ENCODE peak calls at places on chromosome 7, in six cellular contexts. One of them, this sample, is unnamed.

GRCh38 chr7:95095259-95096122 is 188.1 kb downstream of the PPP1R9A start:
- DNase-seq in GM12878: no peak
- DNase-seq in SK-N-SH: no peak
- DNase-seq in HepG2: no peak
- DNase-seq in H1: no peak
- DNase-seq in K562: no peak
- DNase-seq in this sample: no peak

GRCh38 chr7:16345979-16346958 is 75.1 kb downstream of the CRPPA start:
- DNase-seq in GM12878: no peak
- DNase-seq in SK-N-SH: no peak
- DNase-seq in HepG2: no peak
- DNase-seq in H1: no peak
- DNase-seq in K562: no peak
- DNase-seq in this sample: no peak

GRCh38 chr7:132276986-132277716 is 299.1 kb downstream of the PLXNA4 start:
- DNase-seq in GM12878: no peak
- DNase-seq in SK-N-SH: no peak
- DNase-seq in HepG2: no peak
- DNase-seq in H1: no peak
- DNase-seq in K562: no peak
- DNase-seq in this sample: peak; percentile 77

GRCh38 chr7:104267701-104268368 is 60.0 kb upstream of the ORC5 start:
- DNase-seq in GM12878: no peak
- DNase-seq in SK-N-SH: peak; percentile 36
- DNase-seq in HepG2: peak; percentile 4
- DNase-seq in H1: no peak
- DNase-seq in K562: no peak
- DNase-seq in this sample: peak; percentile 4

GRCh38 chr7:39085590-39086049 is 107.9 kb downstream of the POU6F2 start:
- DNase-seq in GM12878: no peak
- DNase-seq in SK-N-SH: no peak
- DNase-seq in HepG2: no peak
- DNase-seq in H1: no peak
- DNase-seq in K562: no peak
- DNase-seq in this sample: no peak

GRCh38 chr7:121576148-121576921 is 180.2 kb upstream of the FAM3C start:
- DNase-seq in GM12878: no peak
- DNase-seq in SK-N-SH: no peak
- DNase-seq in HepG2: no peak
- DNase-seq in H1: no peak
- DNase-seq in K562: no peak
- DNase-seq in this sample: no peak

GRCh38 chr7:124429923-124430322 is 335.7 kb downstream of the GPR37 start:
- DNase-seq in GM12878: no peak
- DNase-seq in SK-N-SH: no peak
- DNase-seq in HepG2: no peak
- DNase-seq in H1: no peak
- DNase-seq in K562: no peak
- DNase-seq in this sample: no peak

GRCh38 chr7:924541-925231 is 29.8 kb downstream of the ADAP1 start:
- DNase-seq in GM12878: no peak
- DNase-seq in SK-N-SH: no peak
- DNase-seq in HepG2: no peak
- DNase-seq in H1: no peak
- DNase-seq in K562: no peak
- DNase-seq in this sample: no peak

GRCh38 chr7:55641811-55642210 is 69.5 kb upstream of the VOPP1 start:
- DNase-seq in GM12878: peak; percentile 33
- DNase-seq in SK-N-SH: no peak
- DNase-seq in HepG2: no peak
- DNase-seq in H1: no peak
- DNase-seq in K562: no peak
- DNase-seq in this sample: no peak

GRCh38 chr7:151351967-151352366 is 10.4 kb downstream of the NUB1 start:
- DNase-seq in GM12878: no peak
- DNase-seq in SK-N-SH: no peak
- DNase-seq in HepG2: no peak
- DNase-seq in H1: no peak
- DNase-seq in K562: no peak
- DNase-seq in this sample: no peak

GRCh38 chr7:126529833-126530232 is 722.9 kb downstream of the GRM8 start:
- DNase-seq in GM12878: no peak
- DNase-seq in SK-N-SH: no peak
- DNase-seq in HepG2: no peak
- DNase-seq in H1: no peak
- DNase-seq in K562: no peak
- DNase-seq in this sample: no peak

GRCh38 chr7:74380720-74381119 is 73.0 kb upstream of the GTF2IRD1 start:
- DNase-seq in GM12878: no peak
- DNase-seq in SK-N-SH: no peak
- DNase-seq in HepG2: peak; percentile 25
- DNase-seq in H1: no peak
- DNase-seq in K562: no peak
- DNase-seq in this sample: no peak

GRCh38 chr7:32616625-32617024 is 121.3 kb downstream of the AVL9 start:
- DNase-seq in GM12878: no peak
- DNase-seq in SK-N-SH: no peak
- DNase-seq in HepG2: no peak
- DNase-seq in H1: no peak
- DNase-seq in K562: peak; percentile 37
- DNase-seq in this sample: peak; percentile 22

GRCh38 chr7:90999989-91000979 is 263.9 kb upstream of the FZD1 start:
- DNase-seq in GM12878: no peak
- DNase-seq in SK-N-SH: no peak
- DNase-seq in HepG2: no peak
- DNase-seq in H1: no peak
- DNase-seq in K562: no peak
- DNase-seq in this sample: no peak

DNA sequence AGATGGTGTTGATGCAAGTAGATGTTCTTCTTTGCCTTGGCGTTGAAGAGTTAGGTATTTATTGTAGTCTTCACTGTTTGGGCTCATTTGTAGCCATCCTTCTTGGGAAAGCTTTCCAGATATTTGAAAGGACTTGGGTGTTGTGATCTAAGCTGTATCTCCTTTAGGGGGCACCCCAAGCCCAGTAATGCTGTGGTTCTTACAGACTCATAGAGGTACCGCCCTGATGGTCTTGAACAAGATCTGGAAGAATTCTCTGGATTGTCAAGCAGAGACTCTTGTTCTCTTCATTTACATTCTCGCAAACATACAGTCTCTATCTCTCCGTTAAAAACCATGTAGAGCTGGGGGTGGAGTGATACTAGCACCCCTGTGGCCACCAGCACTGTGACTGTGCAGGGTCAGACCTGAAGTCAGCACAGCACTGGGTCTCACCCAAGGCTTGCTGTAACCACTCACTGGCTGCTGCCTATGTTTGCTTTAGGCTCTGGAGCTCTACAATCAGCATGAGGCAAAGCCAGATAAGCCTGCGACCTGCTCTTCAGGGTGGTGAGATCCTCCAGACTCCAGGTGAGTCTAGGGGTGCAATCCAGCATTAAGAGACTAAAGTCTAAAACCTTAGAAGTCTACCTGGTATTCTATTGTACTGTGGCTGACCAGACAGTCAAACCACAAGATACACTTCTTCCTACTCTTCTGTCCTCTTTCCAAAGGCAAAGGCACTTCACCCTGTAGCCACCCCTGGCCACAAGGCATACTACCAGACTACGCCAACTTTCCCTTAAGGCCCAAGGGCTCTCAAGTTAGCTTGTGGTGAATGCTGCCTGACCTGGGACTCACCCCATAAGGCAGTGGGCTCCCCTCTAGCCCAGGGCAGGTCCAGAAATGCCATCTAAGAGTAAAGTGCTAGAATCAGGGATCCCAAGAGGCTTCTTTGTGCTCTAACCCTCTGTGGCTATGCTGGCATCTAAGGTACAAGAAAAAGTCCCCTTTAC is 209.7 kb upstream of the TMEM196 start:
- DNase-seq in GM12878: peak; percentile 38
- DNase-seq in SK-N-SH: no peak
- DNase-seq in HepG2: peak; percentile 6
- DNase-seq in H1: peak; percentile 65
- DNase-seq in K562: no peak
- DNase-seq in this sample: peak; percentile 69
- TF ChIP-seq CHD2 in GM12878: no peak
- TF ChIP-seq CHD2 in SK-N-SH: no peak
- TF ChIP-seq CHD2 in HepG2: no peak
- TF ChIP-seq CHD2 in H1: no peak
- TF ChIP-seq CHD2 in K562: no peak
- TF ChIP-seq CHD2 in this sample: no peak

GRCh38 chr7:24981544-24981951 is 1.6 kb upstream of the OSBPL3 start:
- DNase-seq in GM12878: no peak
- DNase-seq in SK-N-SH: peak; percentile 70
- DNase-seq in HepG2: no peak
- DNase-seq in H1: peak; percentile 56
- DNase-seq in K562: no peak
- DNase-seq in this sample: peak; percentile 19

GRCh38 chr7:24980695-24981543 is 941 bp upstream of the OSBPL3 start:
- DNase-seq in GM12878: no peak
- DNase-seq in SK-N-SH: no peak
- DNase-seq in HepG2: no peak
- DNase-seq in H1: peak; percentile 50
- DNase-seq in K562: no peak
- DNase-seq in this sample: peak; percentile 34

GRCh38 chr7:24979863-24980694 is at the start of gene OSBPL3:
- DNase-seq in GM12878: peak; percentile 78
- DNase-seq in SK-N-SH: peak; percentile 100
- DNase-seq in HepG2: peak; percentile 91
- DNase-seq in H1: peak; percentile 98
- DNase-seq in K562: peak; percentile 99
- DNase-seq in this sample: peak; percentile 94

GRCh38 chr7:24979470-24979862 is 512 bp downstream of the OSBPL3 start:
- DNase-seq in GM12878: no peak
- DNase-seq in SK-N-SH: peak; percentile 86
- DNase-seq in HepG2: peak; percentile 47
- DNase-seq in H1: peak; percentile 82
- DNase-seq in K562: peak; percentile 68
- DNase-seq in this sample: peak; percentile 63

DNA sequence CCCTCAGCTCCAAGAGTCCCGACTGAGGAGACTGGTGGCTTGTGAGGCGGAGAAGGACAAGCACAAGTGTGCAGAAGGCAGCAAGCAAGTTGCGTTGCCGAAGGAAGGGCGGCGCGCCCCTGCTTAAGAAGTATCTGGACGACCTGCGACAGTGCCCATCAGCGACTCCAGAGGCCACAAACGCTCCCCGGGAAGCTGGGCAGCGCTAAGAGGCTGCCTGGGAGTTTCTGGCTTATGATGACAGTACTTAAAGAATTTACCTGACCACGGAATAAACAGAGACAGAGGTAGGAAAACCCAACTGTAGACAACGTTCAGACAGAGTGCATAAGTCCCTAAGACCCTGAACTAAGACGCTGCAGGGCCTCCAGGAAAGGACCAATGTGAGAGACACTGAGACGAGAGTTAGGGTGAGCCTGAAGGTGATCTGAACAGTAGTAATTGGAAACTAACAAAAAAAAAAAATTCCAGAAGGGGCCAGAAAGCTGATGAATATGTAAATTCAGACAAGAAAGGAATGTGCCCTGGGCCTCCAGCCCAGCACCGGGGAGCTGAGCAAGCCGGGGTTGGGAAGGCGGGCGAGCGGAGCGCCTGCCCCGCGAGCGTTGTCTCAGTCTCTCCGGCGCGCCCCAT is 1.0 kb downstream of the OSBPL3 start:
- DNase-seq in GM12878: no peak
- DNase-seq in SK-N-SH: no peak
- DNase-seq in HepG2: no peak
- DNase-seq in H1: peak; percentile 56
- DNase-seq in K562: no peak
- DNase-seq in this sample: no peak
- TF ChIP-seq CHD2 in GM12878: no peak
- TF ChIP-seq CHD2 in SK-N-SH: no peak
- TF ChIP-seq CHD2 in HepG2: no peak
- TF ChIP-seq CHD2 in H1: no peak
- TF ChIP-seq CHD2 in K562: no peak
- TF ChIP-seq CHD2 in this sample: no peak

DNA sequence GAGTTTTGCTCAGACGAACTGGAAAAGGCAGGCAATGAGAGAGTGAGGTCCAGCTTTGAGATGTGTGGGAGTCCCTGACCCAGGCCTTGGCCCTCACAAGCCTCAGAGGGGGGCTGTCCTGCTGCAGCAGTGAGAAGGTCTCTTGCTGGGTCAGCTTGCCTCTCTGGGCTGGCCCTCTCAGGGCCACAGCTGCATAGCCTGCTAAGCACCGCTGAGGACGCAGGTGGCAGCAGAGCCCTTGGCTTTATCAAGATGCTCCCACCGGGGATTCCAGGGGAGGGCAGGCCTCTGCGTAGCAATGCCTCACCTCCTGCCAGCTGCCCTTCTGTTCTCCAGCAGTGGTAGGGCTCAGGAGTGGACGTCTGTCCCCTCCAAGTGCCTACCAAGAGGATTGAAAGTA is 128.7 kb downstream of the COBL start:
- DNase-seq in GM12878: no peak
- DNase-seq in SK-N-SH: peak; percentile 34
- DNase-seq in HepG2: no peak
- DNase-seq in H1: peak; percentile 82
- DNase-seq in K562: no peak
- DNase-seq in this sample: peak; percentile 41
- TF ChIP-seq CHD2 in GM12878: no peak
- TF ChIP-seq CHD2 in SK-N-SH: no peak
- TF ChIP-seq CHD2 in HepG2: no peak
- TF ChIP-seq CHD2 in H1: no peak
- TF ChIP-seq CHD2 in K562: no peak
- TF ChIP-seq CHD2 in this sample: no peak

DNA sequence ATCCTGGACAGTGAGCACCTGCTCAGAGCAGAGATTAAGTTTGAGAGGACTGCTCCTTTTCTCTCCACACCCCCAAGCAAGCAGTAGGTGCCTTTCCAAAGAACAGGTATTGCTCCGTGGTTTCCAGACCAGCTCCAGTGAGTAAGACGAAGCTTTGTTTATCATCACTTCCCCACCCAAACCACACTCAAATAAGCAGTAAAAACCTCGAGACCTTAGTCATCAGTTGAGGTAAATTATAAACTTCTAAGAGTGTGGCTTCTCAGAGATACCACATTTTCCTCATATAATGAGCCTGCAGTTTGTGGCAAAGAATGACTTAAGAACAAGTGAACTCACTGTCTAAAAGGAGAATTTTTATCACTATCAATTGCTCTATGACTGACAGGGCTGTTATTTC is 50.0 kb upstream of the GRB10 start:
- DNase-seq in GM12878: no peak
- DNase-seq in SK-N-SH: no peak
- DNase-seq in HepG2: no peak
- DNase-seq in H1: no peak
- DNase-seq in K562: no peak
- DNase-seq in this sample: peak; percentile 70
- TF ChIP-seq CHD2 in GM12878: no peak
- TF ChIP-seq CHD2 in SK-N-SH: no peak
- TF ChIP-seq CHD2 in HepG2: no peak
- TF ChIP-seq CHD2 in H1: no peak
- TF ChIP-seq CHD2 in K562: no peak
- TF ChIP-seq CHD2 in this sample: no peak

DNA sequence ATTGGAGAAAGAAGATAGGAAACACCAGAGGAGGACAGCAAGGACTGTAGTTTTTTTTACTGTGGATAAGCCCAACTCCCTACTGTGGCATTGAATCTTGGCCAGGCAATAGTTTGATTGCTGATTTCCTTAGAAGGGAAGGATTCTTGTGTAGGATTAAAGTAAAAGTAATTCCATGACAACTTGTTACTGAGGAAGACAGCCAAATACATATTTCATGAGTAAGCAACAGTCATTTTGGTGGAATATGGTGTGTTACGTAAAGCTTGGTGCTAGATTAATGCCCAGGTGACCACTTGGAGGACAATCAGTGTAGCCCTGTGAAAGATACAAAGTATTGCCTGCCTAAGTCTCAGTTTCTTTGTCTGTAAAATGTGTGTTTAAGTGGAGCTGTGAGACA is 591.0 kb downstream of the AUTS2 start:
- DNase-seq in GM12878: no peak
- DNase-seq in SK-N-SH: no peak
- DNase-seq in HepG2: no peak
- DNase-seq in H1: no peak
- DNase-seq in K562: no peak
- DNase-seq in this sample: no peak
- TF ChIP-seq CHD2 in GM12878: no peak
- TF ChIP-seq CHD2 in SK-N-SH: no peak
- TF ChIP-seq CHD2 in HepG2: no peak
- TF ChIP-seq CHD2 in H1: no peak
- TF ChIP-seq CHD2 in K562: no peak
- TF ChIP-seq CHD2 in this sample: no peak

This sample was measured in A549.